ENCODE peak calls at places on chromosomes 6 and 20, in nine cellular contexts. E, W, C, S, Q, R, G, H and N are unnamed samples.

GRCh38 chr6:154370545-154370944 is 13.9 kb upstream of the IPCEF1 start:
- DNase-seq in H (peak), C (no peak), R (no peak), W (peak), Q (no peak), S (no peak), G (peak), E (peak), N (no peak)

GRCh38 chr20:58571942-58572666 is 56.9 kb upstream of the APCDD1L start:
- DNase-seq in S (peak), H (no peak), W (no peak), Q (peak), R (no peak), G (peak), E (peak), C (no peak), N (no peak)

GRCh38 chr6:158619922-158620801 is 24.4 kb downstream of the DYNLT1 start:
- DNase-seq in C (no peak), G (no peak), R (no peak), S (no peak), H (no peak), Q (no peak), E (no peak), W (no peak), N (no peak)

GRCh38 chr20:24096256-24096655 is 107.7 kb upstream of the GGTLC1 start:
- DNase-seq in E (no peak), S (no peak), Q (no peak), W (no peak), C (no peak), G (no peak), H (no peak), R (no peak), N (no peak)

GRCh38 chr6:158205220-158205944 is 37.2 kb downstream of the GTF2H5 start:
- DNase-seq in H (no peak), C (no peak), S (no peak), W (no peak), G (peak), R (no peak), Q (no peak), E (no peak), N (no peak)

GRCh38 chr20:17652411-17652810 is 29.6 kb downstream of the RRBP1 start:
- DNase-seq in G (no peak), W (no peak), S (peak), H (no peak), R (peak), Q (peak), C (no peak), E (no peak), N (no peak)

GRCh38 chr6:145860562-145860961 is 46.0 kb upstream of the FBXO30 start:
- DNase-seq in G (no peak), C (no peak), S (no peak), R (no peak), H (no peak), E (no peak), W (no peak), Q (no peak), N (no peak)

GRCh38 chr6:110662468-110663211 is 152.6 kb downstream of the CDK19 start:
- DNase-seq in H (no peak), G (no peak), C (no peak), R (no peak), E (no peak), Q (no peak), S (no peak), W (no peak), N (no peak)

GRCh38 chr6:32223258-32224235 is at the start of gene NOTCH4:
- DNase-seq in Q (no peak), E (no peak), C (no peak), H (no peak), S (no peak), W (no peak), R (no peak), G (no peak), N (no peak)

GRCh38 chr6:32226434-32226833 is 2.6 kb upstream of the NOTCH4 start:
- DNase-seq in H (no peak), Q (no peak), S (no peak), R (no peak), W (no peak), G (no peak), E (no peak), C (no peak), N (no peak)

GRCh38 chr6:32224696-32225095 is 829 bp upstream of the NOTCH4 start:
- DNase-seq in W (no peak), H (no peak), Q (no peak), S (no peak), R (no peak), G (no peak), C (no peak), E (no peak), N (no peak)

GRCh38 chr6:32220021-32220420 is 3.8 kb downstream of the NOTCH4 start:
- DNase-seq in Q (no peak), S (no peak), E (no peak), W (no peak), C (no peak), H (no peak), G (no peak), R (no peak), N (no peak)

DNA sequence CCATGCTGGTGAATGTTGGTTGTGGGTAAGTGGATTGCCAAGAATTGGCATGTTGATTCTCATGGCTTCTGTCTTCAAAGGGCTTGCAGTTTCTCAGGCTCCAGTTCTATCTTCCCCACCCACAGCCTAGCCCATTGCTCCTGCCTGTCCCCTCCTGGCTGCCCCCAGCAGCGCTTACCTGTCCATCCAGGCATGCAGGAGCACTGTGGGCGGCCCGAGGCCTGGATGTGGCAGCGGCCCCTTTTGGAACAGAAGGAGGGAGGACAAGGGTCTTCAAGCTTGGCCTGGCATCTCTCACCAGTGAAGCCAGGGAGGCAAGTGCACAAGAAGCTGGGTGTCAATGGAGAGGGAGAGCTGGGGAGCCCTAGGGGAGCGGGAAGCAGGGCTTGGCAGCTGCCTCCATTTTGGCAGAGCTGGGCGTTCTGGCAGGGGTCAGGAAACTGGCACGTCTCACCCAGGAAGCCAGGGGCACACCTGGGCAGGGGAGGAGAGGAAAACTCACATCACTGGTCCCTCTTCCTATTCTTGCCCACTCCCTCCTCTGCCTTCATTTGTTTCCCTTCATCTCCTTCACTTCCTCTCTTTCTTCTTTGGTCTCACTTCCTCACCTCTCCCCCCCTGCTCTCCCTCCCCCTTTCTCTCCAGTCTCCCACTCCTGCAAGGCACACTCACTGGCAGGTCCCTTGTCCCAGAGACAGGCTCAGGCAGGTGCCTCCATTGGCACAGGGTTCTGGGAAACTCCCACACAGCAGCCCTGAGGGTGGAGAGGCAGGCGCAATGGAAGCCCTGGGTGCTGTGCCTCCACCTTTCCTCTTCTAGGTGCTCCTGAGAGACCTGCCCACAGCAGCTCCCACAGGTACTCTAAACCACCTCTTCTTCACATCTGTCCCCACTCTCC is 1.3 kb downstream of the NOTCH4 start:
- DNase-seq in Q (no peak), S (no peak), W (no peak), E (no peak), R (no peak), H (no peak), G (no peak), C (no peak), N (no peak)
- H3K4me3 ChIP-seq in Q (peak), S (no peak), W (no peak), E (no peak), R (no peak), H (no peak), G (no peak), C (no peak), N (peak)

GRCh38 chr20:50928469-50928868 is 2.8 kb downstream of the ADNP start:
- DNase-seq in S (no peak), H (no peak), R (no peak), Q (no peak), G (no peak), W (peak), C (no peak), E (no peak), N (no peak)
- H3K4me3 ChIP-seq in S (no peak), H (no peak), R (no peak), Q (peak), G (peak), W (peak), C (no peak), E (peak), N (no peak)

GRCh38 chr6:17012421-17013225 is 89.2 kb upstream of the STMND1 start:
- DNase-seq in W (no peak), C (no peak), S (no peak), Q (no peak), G (peak), E (peak), R (no peak), H (peak), N (no peak)
- H3K4me3 ChIP-seq in W (no peak), C (no peak), S (no peak), Q (no peak), G (no peak), E (no peak), R (no peak), H (no peak), N (no peak)

GRCh38 chr6:100203391-100203790 is 209.4 kb upstream of the MCHR2 start:
- DNase-seq in C (no peak), S (no peak), H (no peak), G (peak), W (peak), R (no peak), Q (no peak), E (peak), N (no peak)

GRCh38 chr6:100202417-100203194 is 208.6 kb upstream of the MCHR2 start:
- DNase-seq in S (no peak), Q (peak), E (peak), C (no peak), G (peak), H (no peak), R (peak), W (peak), N (no peak)
- H3K4me3 ChIP-seq in S (no peak), Q (no peak), E (no peak), C (no peak), G (no peak), H (no peak), R (no peak), W (no peak), N (no peak)

GRCh38 chr20:710762-711120 is 35.1 kb upstream of the SCRT2 start:
- DNase-seq in H (no peak), Q (no peak), W (no peak), C (no peak), S (peak), R (no peak), E (no peak), G (no peak), N (no peak)
- H3K4me3 ChIP-seq in H (no peak), Q (no peak), W (no peak), C (no peak), S (no peak), R (no peak), E (no peak), G (no peak), N (no peak)

GRCh38 chr6:137868721-137869631 is 1.9 kb downstream of the TNFAIP3 start:
- DNase-seq in G (no peak), R (no peak), C (no peak), W (no peak), H (no peak), E (no peak), Q (no peak), S (no peak), N (no peak)

GRCh38 chr6:137867685-137868509 is 838 bp downstream of the TNFAIP3 start:
- DNase-seq in G (no peak), Q (peak), S (peak), R (no peak), H (peak), E (no peak), C (peak), W (peak), N (no peak)

GRCh38 chr6:137866200-137866913 is 702 bp upstream of the TNFAIP3 start:
- DNase-seq in Q (no peak), G (peak), S (peak), W (peak), E (no peak), R (peak), H (no peak), C (peak), N (peak)

GRCh38 chr6:137864812-137865508 is 2.1 kb upstream of the TNFAIP3 start:
- DNase-seq in C (no peak), H (no peak), S (no peak), W (no peak), G (no peak), R (no peak), Q (no peak), E (no peak), N (no peak)

GRCh38 chr6:137866914-137867684 is at the start of gene TNFAIP3:
- DNase-seq in R (peak), W (peak), Q (peak), E (peak), H (peak), G (peak), C (peak), S (peak), N (peak)
- H3K4me3 ChIP-seq in R (peak), W (peak), Q (peak), E (peak), H (peak), G (peak), C (peak), S (peak), N (peak)

GRCh38 chr6:7080311-7080710 is 27.4 kb upstream of the RREB1 start:
- DNase-seq in C (no peak), H (no peak), R (no peak), S (no peak), Q (no peak), G (no peak), W (peak), E (no peak), N (no peak)
- H3K4me3 ChIP-seq in C (no peak), H (no peak), R (no peak), S (no peak), Q (no peak), G (no peak), W (no peak), E (no peak), N (no peak)

DNA sequence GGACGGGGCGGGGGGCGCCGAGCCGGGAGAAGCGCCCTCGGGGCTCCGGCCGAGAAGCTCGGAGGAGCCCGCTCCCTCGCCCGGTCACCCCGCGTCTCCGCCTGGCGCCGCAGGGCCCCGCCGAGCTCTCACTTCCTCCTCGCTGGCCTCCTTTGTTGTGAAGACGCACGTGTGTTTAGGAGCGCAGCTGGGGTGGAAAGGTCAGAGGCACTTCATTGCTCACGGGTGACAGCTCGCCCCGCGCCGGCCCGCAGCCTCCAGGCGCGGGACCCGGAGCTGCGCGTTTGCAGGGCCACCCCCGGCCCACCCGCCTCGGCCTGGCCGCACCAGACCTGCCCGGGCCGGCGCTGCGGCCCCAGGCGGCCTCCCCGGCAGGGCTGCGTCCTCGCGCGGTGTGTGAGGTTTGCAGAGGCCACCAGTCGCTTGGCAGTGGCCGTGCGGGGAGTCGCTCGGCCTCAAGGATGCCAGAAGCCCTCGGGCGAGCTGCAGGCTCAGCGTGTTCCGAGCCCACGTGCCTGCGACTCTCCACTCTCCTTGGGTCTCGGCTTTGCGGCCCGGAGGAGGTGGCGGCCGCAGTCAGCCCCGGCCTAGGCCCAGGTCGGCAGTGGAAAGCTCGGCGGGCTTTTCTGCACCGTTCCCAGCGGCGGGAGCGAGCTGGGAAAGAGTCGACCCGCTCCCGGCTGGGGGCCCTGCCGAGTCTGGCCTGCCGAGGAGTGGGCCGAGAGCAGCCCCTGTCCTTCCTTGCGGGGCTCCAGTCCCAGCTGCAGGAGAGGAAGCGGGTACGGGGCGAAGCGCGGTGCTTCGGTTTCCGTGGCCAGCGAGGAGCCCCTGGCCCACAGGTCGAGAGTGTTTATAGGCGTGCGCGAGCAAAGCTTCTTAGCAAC is 5.3 kb downstream of the FOXC1 start:
- DNase-seq in E (no peak), R (peak), G (peak), W (no peak), C (no peak), S (no peak), H (no peak), Q (peak), N (no peak)
- H3K4me3 ChIP-seq in E (peak), R (peak), G (no peak), W (no peak), C (peak), S (no peak), H (peak), Q (peak), N (no peak)

GRCh38 chr20:53582574-53583351 is 10.9 kb downstream of the ZNF217 start:
- DNase-seq in C (no peak), S (no peak), Q (no peak), G (peak), H (no peak), W (peak), E (peak), R (peak), N (peak)
- H3K4me3 ChIP-seq in C (no peak), S (no peak), Q (no peak), G (no peak), H (no peak), W (no peak), E (no peak), R (no peak), N (no peak)